ENCODE peak calls at places on chromosomes 6 and 20, in six cellular contexts. K, P, W, J, Z and Q are unnamed samples. For H3K4me1, the result is how much of the 10 kb centered on the place peaks cover.

GRCh38 chr6:18501313-18502013 is 114.3 kb downstream of the RNF144B start:
- DNase-seq in Z (peak), K (peak), J (peak), P (no peak), W (peak), Q (peak)

GRCh38 chr6:95280690-95281273 is 296.6 kb upstream of the MANEA start:
- DNase-seq in Z (no peak), W (no peak), K (peak), J (no peak), P (peak), Q (no peak)

GRCh38 chr6:42197574-42198362 is 3.0 kb upstream of the GUCA1B start:
- DNase-seq in Z (no peak), J (no peak), W (no peak), P (no peak), K (peak), Q (no peak)

GRCh38 chr6:18367371-18367770 is 19.8 kb upstream of the RNF144B start:
- DNase-seq in J (no peak), K (no peak), Z (no peak), P (no peak), W (no peak), Q (no peak)

GRCh38 chr20:44302026-44302669 is 8.9 kb downstream of the FITM2 start:
- DNase-seq in K (no peak), W (peak), P (no peak), J (no peak), Z (no peak), Q (peak)

GRCh38 chr6:105357147-105357546 is 45.7 kb downstream of the PREP start:
- DNase-seq in K (no peak), Z (no peak), P (no peak), J (no peak), W (no peak), Q (no peak)

GRCh38 chr20:18057106-18057993 is at the start of gene OVOL2:
- DNase-seq in J (no peak), P (peak), Z (no peak), K (no peak), W (peak), Q (no peak)

GRCh38 chr20:34709836-34710567 is 5.9 kb downstream of the TP53INP2 start:
- DNase-seq in K (peak), Z (peak), P (peak), W (peak), J (no peak), Q (peak)

GRCh38 chr6:33297406-33297955 is 1.3 kb downstream of the RGL2 start:
- DNase-seq in P (no peak), Z (no peak), W (peak), J (no peak), K (no peak), Q (no peak)

GRCh38 chr6:23559587-23560343 is 566.2 kb upstream of the NRSN1 start:
- DNase-seq in P (no peak), J (no peak), Z (no peak), K (no peak), W (no peak), Q (no peak)

GRCh38 chr6:159233365-159234101 is 64.3 kb downstream of the FNDC1 start:
- DNase-seq in W (no peak), Z (no peak), J (no peak), K (no peak), P (no peak), Q (no peak)

GRCh38 chr6:157063935-157064322 is 259.4 kb downstream of the TMEM242 start:
- DNase-seq in K (no peak), J (no peak), Z (no peak), W (no peak), P (no peak), Q (no peak)

GRCh38 chr20:51800769-51801219 is 1.5 kb downstream of the SALL4 start:
- DNase-seq in K (peak), W (no peak), J (no peak), Z (no peak), P (no peak), Q (no peak)

GRCh38 chr20:64114356-64114971 is 7.1 kb upstream of the NPBWR2 start:
- DNase-seq in W (peak), Z (no peak), J (no peak), K (no peak), P (no peak), Q (no peak)

GRCh38 chr6:42088101-42088591 is 37.8 kb downstream of the TAF8 start:
- DNase-seq in Z (no peak), K (peak), J (no peak), W (no peak), P (no peak), Q (peak)

GRCh38 chr6:121582262-121582661 is 146.8 kb downstream of the GJA1 start:
- DNase-seq in J (no peak), K (no peak), Z (no peak), P (no peak), W (no peak), Q (no peak)

GRCh38 chr6:125188037-125188436 is 34.5 kb downstream of the TPD52L1 start:
- DNase-seq in P (no peak), Z (no peak), W (no peak), J (no peak), K (peak), Q (no peak)

GRCh38 chr6:85458782-85459181 is 8.9 kb downstream of the NT5E start:
- DNase-seq in W (no peak), P (no peak), J (no peak), Z (no peak), K (no peak), Q (no peak)

GRCh38 chr6:165713845-165714466 is 50.9 kb upstream of the PDE10A start:
- DNase-seq in P (no peak), W (no peak), K (no peak), J (peak), Z (no peak), Q (no peak)

GRCh38 chr6:105442369-105442768 is 39.5 kb upstream of the PREP start:
- DNase-seq in P (no peak), J (no peak), W (no peak), Z (no peak), K (no peak), Q (no peak)

GRCh38 chr6:96002576-96002910 is 13.2 kb upstream of the FUT9 start:
- DNase-seq in K (no peak), J (no peak), Z (no peak), W (no peak), P (no peak), Q (no peak)

GRCh38 chr6:161549977-161550655 is 276.3 kb upstream of the AGPAT4 start:
- DNase-seq in P (peak), Z (no peak), W (no peak), J (no peak), K (no peak), Q (no peak)

GRCh38 chr20:45970646-45971424 is 1.2 kb downstream of the ZNF335 start:
- DNase-seq in Z (no peak), J (no peak), W (peak), P (no peak), K (peak), Q (no peak)

GRCh38 chr6:126361832-126362231 is 21.9 kb downstream of the CENPW start:
- DNase-seq in K (no peak), W (peak), J (no peak), P (no peak), Z (no peak), Q (no peak)

GRCh38 chr6:149317656-149318571 is at the start of gene TAB2:
- DNase-seq in P (no peak), J (no peak), Z (peak), K (peak), W (peak), Q (peak)

GRCh38 chr6:83125425-83125824 is 58.0 kb downstream of the DOP1A start:
- DNase-seq in Z (no peak), P (no peak), W (no peak), J (no peak), K (no peak), Q (no peak)

GRCh38 chr6:168527451-168528210 is 86.6 kb downstream of the SMOC2 start:
- DNase-seq in P (no peak), W (no peak), J (no peak), K (peak), Z (no peak), Q (no peak)

GRCh38 chr20:37326666-37327065 is 19.3 kb upstream of the SRC start:
- DNase-seq in J (no peak), Z (no peak), W (no peak), K (no peak), P (no peak), Q (no peak)

GRCh38 chr20:11502051-11502450 is 415.6 kb upstream of the BTBD3 start:
- DNase-seq in P (no peak), W (no peak), J (no peak), Z (no peak), K (peak), Q (no peak)

GRCh38 chr6:11711994-11712698 is 66.5 kb downstream of the ADTRP start:
- DNase-seq in P (no peak), K (no peak), W (no peak), J (no peak), Z (no peak), Q (no peak)
- H3K4me1 ChIP-seq in P (under half), K (under half), W (under half), J (under half), Z (under half), Q (under half)

DNA sequence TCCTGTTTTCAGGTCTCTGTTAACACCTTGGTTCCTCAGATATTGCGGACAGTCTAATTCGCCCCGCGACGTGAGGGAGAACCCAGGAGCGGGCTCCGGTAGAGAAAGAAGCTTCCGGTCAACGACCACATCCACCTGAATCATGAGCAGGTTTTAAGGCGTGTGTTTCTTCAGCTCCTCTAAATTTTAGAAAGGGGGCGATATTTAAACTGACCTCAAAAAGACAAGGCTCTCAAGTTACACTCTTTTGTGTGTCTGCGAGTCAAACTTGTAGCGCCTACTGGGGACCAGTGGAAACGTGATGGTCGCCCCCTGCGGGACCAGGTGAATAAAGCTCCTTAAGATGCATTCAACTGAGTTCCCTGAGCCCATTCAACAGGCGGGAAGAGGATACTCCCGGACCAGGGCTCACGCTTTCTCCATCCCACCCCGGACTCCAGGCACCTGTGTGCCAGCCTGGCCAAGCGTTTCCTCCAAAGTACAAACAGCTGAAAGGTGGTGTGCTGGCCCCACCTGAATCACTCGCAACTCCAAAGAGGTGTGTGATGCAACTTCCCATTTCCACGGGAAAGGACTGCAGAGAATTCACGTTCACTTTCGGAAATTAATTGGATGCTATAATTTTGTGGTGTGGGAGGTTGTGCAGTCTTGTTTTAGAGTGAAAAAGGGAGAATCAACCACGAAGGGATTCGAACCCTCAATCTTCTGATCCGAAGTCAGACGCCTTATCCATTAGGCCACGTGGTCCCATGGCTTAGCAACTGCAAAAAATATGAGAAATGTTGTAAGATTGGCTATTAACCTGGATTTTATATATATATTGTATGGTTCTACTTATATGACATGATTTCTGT is 17.0 kb downstream of the GPX5 start:
- DNase-seq in W (peak), K (peak), Z (no peak), P (peak), J (no peak), Q (no peak)
- TF ChIP-seq CTCF in W (peak), K (peak), Z (no peak), P (peak), J (no peak), Q (peak)

GRCh38 chr6:74073896-74074295 is 377.9 kb downstream of the CD109 start:
- DNase-seq in J (no peak), P (no peak), Z (no peak), W (no peak), K (peak), Q (no peak)
- H3K4me3 ChIP-seq in J (no peak), P (no peak), Z (no peak), W (no peak), K (no peak), Q (no peak)

GRCh38 chr20:32661820-32662528 is 11.8 kb downstream of the C20orf203 start:
- DNase-seq in J (no peak), P (no peak), K (no peak), W (no peak), Z (no peak), Q (no peak)
- H3K4me1 ChIP-seq in J (under half), P (under half), K (under half), W (under half), Z (under half), Q (under half)

GRCh38 chr6:73943930-73944652 is 248.1 kb downstream of the CD109 start:
- DNase-seq in P (no peak), W (no peak), K (no peak), Z (no peak), J (no peak), Q (no peak)

GRCh38 chr6:73937805-73938204 is 241.8 kb downstream of the CD109 start:
- DNase-seq in J (no peak), W (no peak), Z (no peak), K (no peak), P (no peak), Q (no peak)

GRCh38 chr6:73941892-73942291 is 245.9 kb downstream of the CD109 start:
- DNase-seq in J (no peak), P (no peak), K (no peak), Z (no peak), W (no peak), Q (no peak)

GRCh38 chr6:73943401-73943800 is 247.4 kb downstream of the CD109 start:
- DNase-seq in J (no peak), P (no peak), W (no peak), Z (no peak), K (no peak), Q (no peak)

GRCh38 chr6:73942581-73942980 is 246.6 kb downstream of the CD109 start:
- DNase-seq in P (peak), K (no peak), J (no peak), W (no peak), Z (no peak), Q (no peak)
- TF ChIP-seq CTCF in P (peak), K (no peak), J (no peak), W (no peak), Z (no peak), Q (no peak)

GRCh38 chr6:138923561-138923960 is 64.5 kb downstream of the REPS1 start:
- DNase-seq in K (no peak), P (no peak), W (no peak), J (no peak), Z (no peak), Q (no peak)
- H3K4me3 ChIP-seq in K (no peak), P (no peak), W (no peak), J (no peak), Z (no peak), Q (no peak)

GRCh38 chr20:57709823-57710799 is at the start of gene PMEPA1:
- DNase-seq in W (peak), K (peak), Z (peak), P (peak), J (peak), Q (peak)
- H3K4me1 ChIP-seq in W (under half), K (under half), Z (half or more), P (under half), J (half or more), Q (half or more)

DNA sequence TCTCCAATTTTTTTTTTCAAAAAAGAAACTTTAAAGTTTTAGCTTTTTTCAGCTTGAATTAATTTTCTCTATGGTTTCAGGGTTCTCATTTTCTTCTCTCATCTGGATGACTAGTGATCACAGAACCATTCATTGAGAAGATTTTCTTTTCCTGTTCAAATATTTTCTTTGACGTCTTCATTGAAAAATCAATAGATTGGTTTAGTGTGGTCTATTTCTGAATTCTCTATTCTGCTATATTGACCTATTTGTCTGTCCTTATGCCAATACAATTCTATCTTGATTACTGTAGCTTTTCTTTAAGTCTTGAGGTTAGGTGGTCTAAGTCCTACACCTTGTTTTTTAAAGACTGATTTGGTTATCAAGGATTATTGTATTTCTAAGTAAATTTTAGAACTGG is 150.2 kb upstream of the MAN1A1 start:
- DNase-seq in Z (no peak), J (no peak), P (no peak), W (no peak), K (no peak), Q (no peak)
- TF ChIP-seq CTCF in Z (no peak), J (no peak), P (no peak), W (no peak), K (no peak), Q (no peak)

GRCh38 chr6:28825732-28826293 is 98.0 kb downstream of the TRIM27 start:
- DNase-seq in Z (no peak), W (no peak), K (no peak), J (no peak), P (no peak), Q (no peak)
- H3K4me3 ChIP-seq in Z (no peak), W (no peak), K (peak), J (no peak), P (no peak), Q (no peak)

GRCh38 chr20:62618622-62619529 is 23.4 kb upstream of the SLCO4A1 start:
- DNase-seq in W (no peak), P (no peak), Z (peak), K (no peak), J (no peak), Q (no peak)

GRCh38 chr20:62622877-62623487 is 19.3 kb upstream of the SLCO4A1 start:
- DNase-seq in Z (no peak), J (no peak), K (no peak), P (no peak), W (no peak), Q (no peak)

GRCh38 chr20:62622178-62622876 is 20.0 kb upstream of the SLCO4A1 start:
- DNase-seq in J (no peak), W (no peak), Z (no peak), K (no peak), P (no peak), Q (no peak)

GRCh38 chr20:62621251-62622110 is 20.8 kb upstream of the SLCO4A1 start:
- DNase-seq in K (no peak), P (no peak), Z (no peak), W (no peak), J (no peak), Q (no peak)

GRCh38 chr20:62620624-62621023 is 21.7 kb upstream of the SLCO4A1 start:
- DNase-seq in Z (no peak), K (no peak), J (no peak), P (no peak), W (no peak), Q (no peak)
- H3K4me1 ChIP-seq in Z (under half), K (under half), J (half or more), P (under half), W (half or more), Q (half or more)